ENCODE peak calls at places on chromosomes 12 and 14, in nine cellular contexts. X is LNCaP clone FGC; E is activated CD4-positive, alpha-beta T cell treated with anti-CD3 and anti-CD28 coated beads, Interleukin-2, amount 10 ng/mL, durations not matched to agents 7 days and 5 days; H is progenitor cell of endocrine pancreas; A is stimulated activated CD4-positive, alpha-beta T cell treated with anti-CD3 and anti-CD28 coated beads, Interleukin-15, amount 100 ng/mL, for 48 hours; O is HT1080; U is Calu3; M is DMS153; T is naive thymus-derived CD4-positive, alpha-beta T cell. W is an unnamed sample.

GRCh38 chr12:89707992-89708792 is 446 bp downstream of the ATP2B1 start:
- DNase-seq in X (no peak), E (peak; percentile 39), H (peak; percentile 21), A (peak; percentile 13), O (no peak), U (peak; percentile 31), M (no peak), T (peak; percentile 13), W (peak; percentile 53)

GRCh38 chr12:1934831-1935230 is 16.4 kb upstream of the CACNA2D4 start:
- DNase-seq in X (no peak), E (no peak), H (peak; percentile 9), A (no peak), O (no peak), U (no peak), M (no peak), T (no peak), W (no peak)

GRCh38 chr12:25583545-25583944 is 30.5 kb upstream of the LMNTD1 start:
- DNase-seq in X (no peak), E (no peak), H (no peak), A (no peak), O (no peak), U (peak; percentile 9), M (no peak), T (no peak), W (no peak)

GRCh38 chr14:55874785-55875184 is 243.4 kb upstream of the PELI2 start:
- DNase-seq in X (no peak), E (no peak), H (no peak), A (no peak), O (no peak), U (no peak), M (no peak), T (no peak), W (no peak)

GRCh38 chr12:40211185-40211584 is 13.6 kb upstream of the LRRK2 start:
- DNase-seq in X (no peak), E (no peak), H (no peak), A (no peak), O (no peak), U (no peak), M (no peak), T (no peak), W (no peak)

GRCh38 chr14:101112351-101113107 is 209.0 kb upstream of the RTL1 start:
- DNase-seq in X (no peak), E (no peak), H (no peak), A (no peak), O (no peak), U (no peak), M (no peak), T (no peak), W (no peak)

GRCh38 chr12:64390275-64390851 is at the start of gene C12orf56:
- DNase-seq in X (no peak), E (peak; percentile 19), H (no peak), A (no peak), O (no peak), U (peak; percentile 74), M (no peak), T (no peak), W (no peak)

GRCh38 chr12:65911321-65911720 is 87.0 kb downstream of the HMGA2 start:
- DNase-seq in X (peak; percentile 4), E (no peak), H (no peak), A (no peak), O (peak; percentile 53), U (peak; percentile 71), M (peak; percentile 4), T (no peak), W (no peak)

GRCh38 chr12:20314325-20314724 is 54.0 kb upstream of the PDE3A start:
- DNase-seq in X (no peak), E (no peak), H (no peak), A (no peak), O (peak; percentile 10), U (no peak), M (no peak), T (no peak), W (no peak)

GRCh38 chr12:48010366-48010970 is 6.2 kb upstream of the COL2A1 start:
- DNase-seq in X (no peak), E (no peak), H (no peak), A (no peak), O (no peak), U (no peak), M (no peak), T (no peak), W (no peak)

GRCh38 chr14:23182372-23183014 is 967 bp downstream of the SLC7A8 start:
- DNase-seq in X (no peak), E (peak; percentile 24), H (peak; percentile 41), A (no peak), O (no peak), U (peak; percentile 29), M (no peak), T (no peak), W (peak; percentile 29)